ENCODE peak calls at places on chromosomes 13 and 19, in four cellular contexts. D, T, Q and X are unnamed samples.
A peak's percentile ranks its signal among the peaks of the same experiment; 100 is the strongest.

GRCh38 chr19:46546194-46546896 is 50.7 kb upstream of the PNMA8B start:
- DNase-seq in D (peak; percentile 14), T (no peak), Q (peak; percentile 30), X (no peak)

GRCh38 chr19:54388001-54388802 is 23.5 kb upstream of the LAIR1 start:
- DNase-seq in D (no peak), T (peak; percentile 68), Q (no peak), X (no peak)

GRCh38 chr13:67367385-67367784 is 137.2 kb upstream of the PCDH9 start:
- DNase-seq in D (no peak), T (no peak), Q (no peak), X (no peak)

GRCh38 chr13:60931858-60932546 is 483.6 kb downstream of the PCDH20 start:
- DNase-seq in D (no peak), T (no peak), Q (no peak), X (no peak)

GRCh38 chr19:16571689-16572331 is 405 bp downstream of the SLC35E1 start:
- DNase-seq in D (peak; percentile 20), T (peak; percentile 48), Q (no peak), X (peak; percentile 49)

GRCh38 chr19:32652893-32653625 is 21.9 kb downstream of the ANKRD27 start:
- DNase-seq in D (peak; percentile 81), T (peak; percentile 30), Q (peak; percentile 6), X (peak; percentile 23)

GRCh38 chr13:107838592-107839161 is 376.7 kb downstream of the LIG4 start:
- DNase-seq in D (no peak), T (no peak), Q (no peak), X (no peak)

GRCh38 chr13:50645092-50645491 is 198.4 kb downstream of the DLEU7 start:
- DNase-seq in D (no peak), T (no peak), Q (no peak), X (no peak)

GRCh38 chr19:17761148-17761547 is 9.9 kb downstream of the FCHO1 start:
- DNase-seq in D (no peak), T (no peak), Q (no peak), X (no peak)

GRCh38 chr13:65638572-65639168 is 1591.5 kb downstream of the PCDH9 start:
- DNase-seq in D (peak; percentile 63), T (no peak), Q (peak; percentile 55), X (peak; percentile 2)

GRCh38 chr13:34107814-34108213 is 289.9 kb downstream of the RFC3 start:
- DNase-seq in D (no peak), T (no peak), Q (no peak), X (no peak)

GRCh38 chr19:48480151-48480475 is 10.9 kb downstream of the CYTH2 start:
- DNase-seq in D (no peak), T (peak; percentile 43), Q (no peak), X (no peak)

GRCh38 chr19:47776568-47776967 is 1.9 kb upstream of the SELENOW start:
- DNase-seq in D (no peak), T (no peak), Q (no peak), X (no peak)

GRCh38 chr13:44876782-44877324 is 112.4 kb downstream of the NUFIP1 start:
- DNase-seq in D (no peak), T (no peak), Q (peak; percentile 9), X (no peak)

GRCh38 chr13:40120288-40120687 is 464.8 kb downstream of the COG6 start:
- DNase-seq in D (no peak), T (no peak), Q (no peak), X (no peak)

GRCh38 chr13:113098163-113098732 is 7.3 kb upstream of the F7 start:
- DNase-seq in D (peak; percentile 66), T (no peak), Q (no peak), X (no peak)

GRCh38 chr19:18519962-18520847 is 1.7 kb downstream of the ELL start:
- DNase-seq in D (peak; percentile 85), T (peak; percentile 70), Q (peak; percentile 66), X (peak; percentile 87)

GRCh38 chr13:24745516-24745860 is 18.5 kb upstream of the RNF17 start:
- DNase-seq in D (no peak), T (no peak), Q (no peak), X (no peak)

GRCh38 chr19:39199025-39199424 is 2.3 kb downstream of the NCCRP1 start:
- DNase-seq in D (peak; percentile 63), T (no peak), Q (peak; percentile 41), X (peak; percentile 87)

GRCh38 chr13:98007001-98007400 is 53.5 kb downstream of the IPO5 start:
- DNase-seq in D (no peak), T (no peak), Q (no peak), X (no peak)

GRCh38 chr13:111460548-111461444 is 140.4 kb downstream of the TEX29 start:
- DNase-seq in D (peak; percentile 47), T (no peak), Q (peak; percentile 66), X (peak; percentile 23)

GRCh38 chr19:42363614-42364346 is 26.3 kb downstream of the CNFN start:
- DNase-seq in D (no peak), T (peak; percentile 72), Q (no peak), X (no peak)

GRCh38 chr19:52307275-52307674 is 10.3 kb downstream of the ZNF480 start:
- DNase-seq in D (peak; percentile 19), T (no peak), Q (no peak), X (peak; percentile 23)
- H3K4me3 ChIP-seq in D (no peak overlapping the region), T (no peak overlapping the region), Q (no peak overlapping the region), X (no peak overlapping the region)

DNA sequence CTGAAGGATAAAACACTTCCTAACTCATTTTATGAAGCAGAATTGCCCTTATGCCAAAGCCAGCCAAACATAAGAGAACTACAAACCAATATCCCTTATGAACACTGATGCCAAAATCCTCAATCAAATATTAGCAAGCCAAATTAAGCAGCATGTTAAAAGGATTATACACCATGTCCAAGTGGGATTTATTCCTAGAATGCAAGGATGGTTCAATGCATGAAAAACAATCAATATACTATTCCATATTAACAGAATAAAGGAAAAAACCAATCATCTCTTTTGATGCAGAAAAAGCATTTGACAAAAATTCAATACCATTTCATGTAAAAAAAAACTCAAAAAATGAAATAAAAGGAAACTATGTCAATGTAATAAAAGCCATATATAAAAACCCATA is 10.9 kb downstream of the ZNF792 start:
- DNase-seq in D (no peak), T (no peak), Q (no peak), X (no peak)
- H3K9me3 ChIP-seq in D (peaks cover 21% of the 10 kb centered on the region), T (peaks cover 16% of the 10 kb centered on the region), Q (peaks cover 4% of the 10 kb centered on the region), X (peaks cover 41% of the 10 kb centered on the region)

GRCh38 chr19:10339977-10340376 is 553 bp upstream of the ICAM3 start:
- DNase-seq in D (no peak), T (no peak), Q (no peak), X (no peak)

GRCh38 chr19:10334340-10335148 is 1.2 kb upstream of the RAVER1 start:
- DNase-seq in D (peak; percentile 93), T (peak; percentile 61), Q (peak; percentile 96), X (peak; percentile 99)

GRCh38 chr19:10335149-10336053 is 2.1 kb upstream of the RAVER1 start:
- DNase-seq in D (no peak), T (no peak), Q (peak; percentile 37), X (no peak)

GRCh38 chr19:10339380-10339960 is at the start of gene ICAM3:
- DNase-seq in D (no peak), T (peak; percentile 73), Q (no peak), X (no peak)

DNA sequence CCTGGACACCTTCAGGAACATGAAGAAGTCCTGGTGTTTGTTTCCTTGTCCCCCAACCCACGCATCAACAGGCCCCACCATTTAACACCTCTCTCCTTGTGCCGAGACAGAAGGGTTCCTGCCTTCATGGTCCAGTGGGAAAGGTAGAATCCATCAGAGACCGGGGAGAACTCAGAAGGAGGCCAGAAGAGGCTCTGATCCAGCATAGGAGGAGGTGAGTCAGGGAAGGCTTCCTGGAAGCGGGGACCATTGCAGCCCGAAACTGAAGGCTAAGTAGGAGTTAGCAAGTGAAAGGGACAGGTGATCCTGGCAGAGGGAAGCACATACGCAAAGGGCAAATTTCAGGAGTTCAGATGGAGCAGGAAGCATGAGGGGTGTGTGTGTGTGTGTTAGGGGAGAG is 484 bp downstream of the ICAM3 start:
- DNase-seq in D (no peak), T (no peak), Q (no peak), X (no peak)
- H3K4me3 ChIP-seq in D (no peak overlapping the region), T (peak overlapping the region; percentile 53), Q (no peak overlapping the region), X (no peak overlapping the region)

GRCh38 chr19:57576661-57577060 is 2.0 kb downstream of the ZNF416 start:
- DNase-seq in D (no peak), T (no peak), Q (no peak), X (no peak)

GRCh38 chr19:57583521-57584416 is at the start of gene ZIK1:
- DNase-seq in D (peak; percentile 92), T (peak; percentile 92), Q (peak; percentile 97), X (peak; percentile 34)

GRCh38 chr19:57583104-57583520 is 833 bp upstream of the ZIK1 start:
- DNase-seq in D (no peak), T (no peak), Q (no peak), X (no peak)

GRCh38 chr19:57578487-57579205 is at the start of gene ZNF416:
- DNase-seq in D (peak; percentile 99), T (peak; percentile 98), Q (peak; percentile 99), X (peak; percentile 97)
- H3K9me3 ChIP-seq in D (peaks cover 47% of the 10 kb centered on the region), T (peaks cover 28% of the 10 kb centered on the region), Q (no peaks in the 10 kb centered on the region), X (peaks cover 57% of the 10 kb centered on the region)

GRCh38 chr19:36686365-36687213 is 823 bp upstream of the ZNF567 start:
- DNase-seq in D (peak; percentile 5), T (no peak), Q (peak; percentile 10), X (no peak)

GRCh38 chr19:36688058-36688457 is 646 bp downstream of the ZNF567 start:
- DNase-seq in D (no peak), T (no peak), Q (no peak), X (no peak)

GRCh38 chr19:36687214-36688056 is at the start of gene ZNF567:
- DNase-seq in D (peak; percentile 93), T (peak; percentile 98), Q (peak; percentile 99), X (peak; percentile 98)

DNA sequence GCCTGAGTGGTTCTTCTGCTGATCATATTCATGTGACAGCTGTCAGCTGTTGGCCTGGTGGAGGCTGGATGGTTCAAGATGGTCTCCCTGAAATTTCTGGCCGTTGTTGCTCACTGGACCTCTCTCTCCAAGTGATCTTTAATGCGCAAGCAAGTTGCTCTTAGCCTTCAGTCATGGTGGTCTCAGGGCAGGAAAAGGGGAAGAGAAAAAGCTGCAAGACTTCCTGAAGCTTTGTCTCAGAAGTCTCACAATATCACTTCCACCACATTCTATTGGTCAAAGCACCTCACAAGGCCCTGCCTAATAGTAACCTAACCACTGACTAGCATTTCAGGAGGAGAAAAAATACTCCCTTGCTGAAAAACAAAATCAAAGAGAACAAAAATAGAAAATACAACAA is 1.6 kb upstream of the ZNF567 start:
- DNase-seq in D (no peak), T (no peak), Q (no peak), X (no peak)
- H3K4me3 ChIP-seq in D (no peak overlapping the region), T (no peak overlapping the region), Q (no peak overlapping the region), X (no peak overlapping the region)

GRCh38 chr13:29458419-29458818 is 137.1 kb downstream of the SLC7A1 start:
- DNase-seq in D (no peak), T (no peak), Q (no peak), X (no peak)
- H3K9me3 ChIP-seq in D (no peaks in the 10 kb centered on the region), T (no peaks in the 10 kb centered on the region), Q (no peaks in the 10 kb centered on the region), X (no peaks in the 10 kb centered on the region)

DNA sequence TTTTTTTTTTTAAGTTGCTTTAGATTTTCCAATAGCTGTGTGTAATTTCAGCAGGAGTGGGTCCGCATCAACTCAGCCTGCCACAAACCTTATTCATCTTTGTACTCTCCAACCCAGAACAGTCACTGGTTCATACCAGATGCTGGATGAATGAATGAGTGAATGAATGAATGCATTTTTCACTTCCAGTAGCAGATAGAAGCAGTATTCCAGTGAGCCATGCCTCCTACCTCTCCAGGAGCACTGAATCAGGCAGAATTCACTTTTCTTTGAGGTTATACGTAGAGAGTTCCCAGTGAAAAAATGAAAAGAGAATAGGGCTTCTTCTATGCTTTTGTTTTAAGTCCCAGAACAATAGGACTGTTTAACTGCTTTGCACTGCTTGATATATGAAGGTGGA is 221.1 kb downstream of the TM9SF2 start:
- DNase-seq in D (no peak), T (no peak), Q (no peak), X (no peak)
- H3K4me3 ChIP-seq in D (no peak overlapping the region), T (no peak overlapping the region), Q (no peak overlapping the region), X (no peak overlapping the region)